ENCODE peak calls at places on chromosomes 13 and 19, in nine cellular contexts. X is esophagus squamous epithelium, T is heart left ventricle, B is testis, G is breast epithelium, Z is stomach, K is right lobe of liver, E is endothelial cell of umbilical vein, C is adrenal gland. A is an unnamed sample.

GRCh38 chr19:10102787-10103236 is 334 bp upstream of the ANGPTL6 start:
- DNase-seq in T (no peak), G (no peak), C (no peak), B (no peak), Z (no peak), X (no peak), K (no peak), E (no peak), A (no peak)

GRCh38 chr19:32642771-32643170 is 32.2 kb downstream of the ANKRD27 start:
- DNase-seq in T (no peak), Z (no peak), B (no peak), X (no peak), K (no peak), E (no peak), G (no peak), C (no peak), A (no peak)

GRCh38 chr13:47798906-47799305 is 202.2 kb downstream of the SUCLA2 start:
- DNase-seq in Z (no peak), T (no peak), C (no peak), X (no peak), K (no peak), B (no peak), E (no peak), G (no peak), A (no peak)

GRCh38 chr13:111302045-111302722 is 18.3 kb upstream of the TEX29 start:
- DNase-seq in K (no peak), X (no peak), T (no peak), Z (no peak), G (no peak), B (no peak), C (no peak), E (no peak), A (no peak)

GRCh38 chr19:2668188-2668763 is 34.2 kb downstream of the GNG7 start:
- DNase-seq in Z (no peak), C (no peak), X (no peak), G (no peak), K (no peak), B (no peak), T (no peak), E (no peak), A (no peak)

GRCh38 chr19:32289566-32290210 is 55.7 kb upstream of the ZNF507 start:
- DNase-seq in T (no peak), G (no peak), B (no peak), Z (no peak), C (no peak), K (no peak), E (no peak), X (no peak), A (no peak)

GRCh38 chr13:30147380-30147779 is 160.0 kb downstream of the KATNAL1 start:
- DNase-seq in Z (no peak), C (no peak), E (no peak), T (no peak), K (no peak), B (no peak), X (no peak), G (no peak), A (no peak)

GRCh38 chr19:30161770-30162169 is 210.4 kb upstream of the ZNF536 start:
- DNase-seq in T (no peak), E (no peak), Z (no peak), G (no peak), C (no peak), K (no peak), B (no peak), X (no peak), A (no peak)

GRCh38 chr19:10291554-10292205 is 1.9 kb downstream of the ICAM5 start:
- DNase-seq in K (no peak), Z (no peak), E (no peak), B (no peak), C (no peak), G (no peak), T (no peak), X (no peak), A (no peak)

GRCh38 chr19:18776736-18777135 is 14.4 kb downstream of the COMP start:
- DNase-seq in K (no peak), Z (no peak), C (no peak), X (no peak), B (no peak), T (no peak), E (no peak), G (no peak), A (no peak)

GRCh38 chr19:13024126-13024957 is 29.1 kb downstream of the NFIX start:
- DNase-seq in T (no peak), K (no peak), Z (no peak), C (no peak), E (peak; percentile 11), G (no peak), B (no peak), X (no peak), A (no peak)
- H3K27ac ChIP-seq in T (peak overlapping the region; percentile 92), K (peak overlapping the region; percentile 29), Z (peak overlapping the region; percentile 94), C (peak overlapping the region; percentile 13), E (no peak overlapping the region), G (peak overlapping the region; percentile 95), B (peak overlapping the region; percentile 88), X (peak overlapping the region; percentile 77), A (peak overlapping the region; percentile 81)

GRCh38 chr19:49877879-49878743 is 609 bp downstream of the TBC1D17 start:
- DNase-seq in T (peak; percentile 99), K (peak; percentile 100), C (peak; percentile 99), X (peak; percentile 90), B (peak; percentile 99), E (peak; percentile 97), G (peak; percentile 98), Z (peak; percentile 99), A (peak; percentile 98)

GRCh38 chr19:49877020-49877878 is at the start of the genes AKT1S1 and TBC1D17:
- DNase-seq in B (peak; percentile 99), X (peak; percentile 92), T (peak; percentile 99), E (peak; percentile 100), Z (peak; percentile 99), G (peak; percentile 100), C (peak; percentile 100), K (peak; percentile 99), A (peak; percentile 99)

GRCh38 chr19:49875801-49876421 is 1.2 kb downstream of the AKT1S1 start:
- DNase-seq in G (no peak), C (peak; percentile 81), X (no peak), T (peak; percentile 70), Z (no peak), E (peak; percentile 72), K (peak; percentile 73), B (peak; percentile 71), A (peak; percentile 45)

GRCh38 chr19:49875177-49875576 is 2.0 kb downstream of the AKT1S1 start:
- DNase-seq in E (no peak), K (no peak), B (no peak), T (no peak), G (no peak), Z (no peak), X (no peak), C (no peak), A (no peak)

GRCh38 chr19:49876422-49877019 is 634 bp downstream of the AKT1S1 start:
- DNase-seq in Z (peak; percentile 99), K (peak; percentile 98), E (peak; percentile 99), G (peak; percentile 99), X (peak; percentile 93), B (peak; percentile 98), C (peak; percentile 99), T (peak; percentile 98), A (peak; percentile 99)
- TF ChIP-seq POLR2A in Z (no peak), K (no peak), E (peak; percentile 15), G (no peak), X (peak; percentile 21), B (no peak), C (no peak), T (no peak), A (peak; percentile 41)

GRCh38 chr13:95335667-95336066 is 34.4 kb upstream of the ABCC4 start:
- DNase-seq in B (no peak), X (no peak), K (no peak), C (no peak), Z (no peak), E (no peak), G (no peak), T (no peak), A (no peak)
- H3K27me3 ChIP-seq in B (no peaks in the 10 kb centered on the region), X (no peaks in the 10 kb centered on the region), K (no peaks in the 10 kb centered on the region), C (no peaks in the 10 kb centered on the region), Z (no peaks in the 10 kb centered on the region), E (peaks cover 2% of the 10 kb centered on the region), G (no peaks in the 10 kb centered on the region), T (no peaks in the 10 kb centered on the region), A (no peaks in the 10 kb centered on the region)

GRCh38 chr13:113074401-113074800 is 31.2 kb upstream of the F7 start:
- DNase-seq in C (no peak), K (no peak), T (peak; percentile 20), B (no peak), Z (no peak), E (no peak), G (no peak), X (no peak), A (no peak)
- H3K27ac ChIP-seq in C (no peak overlapping the region), K (no peak overlapping the region), T (no peak overlapping the region), B (no peak overlapping the region), Z (no peak overlapping the region), E (no peak overlapping the region), G (no peak overlapping the region), X (no peak overlapping the region), A (no peak overlapping the region)

GRCh38 chr19:41548954-41549688 is 26.8 kb upstream of the CEACAM21 start:
- DNase-seq in C (no peak), B (no peak), K (no peak), G (no peak), T (no peak), Z (peak; percentile 43), X (no peak), E (peak; percentile 89), A (no peak)
- TF ChIP-seq POLR2A in C (no peak), B (no peak), K (peak; percentile 71), G (no peak), T (no peak), Z (no peak), X (peak; percentile 44), E (peak; percentile 86), A (peak; percentile 36)

GRCh38 chr13:52851153-52851962 is 2.9 kb upstream of the PCDH8 start:
- DNase-seq in C (no peak), G (no peak), E (no peak), K (peak; percentile 25), X (no peak), B (peak; percentile 67), Z (peak; percentile 32), T (peak; percentile 30), A (peak; percentile 61)
- H3K27me3 ChIP-seq in C (peaks cover 59% of the 10 kb centered on the region), G (peaks cover 16% of the 10 kb centered on the region), E (peaks cover 62% of the 10 kb centered on the region), K (peaks cover 46% of the 10 kb centered on the region), X (peaks cover 79% of the 10 kb centered on the region), B (no peaks in the 10 kb centered on the region), Z (peaks cover 21% of the 10 kb centered on the region), T (peaks cover 59% of the 10 kb centered on the region), A (peaks cover 18% of the 10 kb centered on the region)